ENCODE peak calls at places on chromosomes 4 and X, in eight cellular contexts. O is Panc1, C is cardiac fibroblast, R is DND-41, M is tibial nerve, Z is WERI-Rb-1, D is astrocyte, H is fibroblast of mammary gland. J is an unnamed sample.

GRCh38 chr4:111562811-111563210 is 582.4 kb upstream of the FAM241A start:
- DNase-seq in O (no peak), R (no peak), M (no peak), D (peak; percentile 24), H (peak; percentile 69), Z (no peak), C (peak; percentile 54), J (no peak)

GRCh38 chr4:1568855-1569460 is 115.2 kb downstream of the FAM53A start:
- DNase-seq in D (no peak), Z (no peak), C (no peak), O (no peak), H (no peak), R (no peak), M (no peak), J (no peak)

GRCh38 chr4:184423003-184423686 is 51.2 kb downstream of the IRF2 start:
- DNase-seq in M (no peak), R (no peak), Z (no peak), C (no peak), D (no peak), H (no peak), O (no peak), J (no peak)

GRCh38 chr4:123090886-123091285 is 168.5 kb upstream of the NUDT6 start:
- DNase-seq in M (no peak), R (no peak), O (no peak), D (no peak), H (no peak), C (no peak), Z (no peak), J (no peak)

GRCh38 chr4:73087871-73088270 is 18.4 kb upstream of the COX18 start:
- DNase-seq in D (no peak), O (no peak), M (no peak), R (no peak), H (no peak), Z (no peak), C (no peak), J (no peak)

GRCh38 chr4:170589597-170590191 is 499.9 kb upstream of the AADAT start:
- DNase-seq in M (no peak), O (peak; percentile 8), R (no peak), Z (peak; percentile 52), H (peak; percentile 58), D (peak; percentile 1), C (peak; percentile 20), J (peak; percentile 32)

GRCh38 chrX:124256209-124256608 is 76.3 kb upstream of the TEX13D start:
- DNase-seq in M (no peak), Z (no peak), R (no peak), D (peak; percentile 72), C (no peak), O (no peak), H (peak; percentile 91), J (peak; percentile 51)

GRCh38 chr4:121876976-121877773 is 6.9 kb upstream of the BBS7 start:
- DNase-seq in H (peak; percentile 8), C (no peak), Z (peak; percentile 79), O (no peak), D (no peak), R (no peak), M (no peak), J (no peak)

GRCh38 chr4:117085185-117085701 is at the start of gene TRAM1L1:
- DNase-seq in C (peak; percentile 30), Z (peak; percentile 95), M (no peak), R (peak; percentile 66), D (peak; percentile 59), H (peak; percentile 51), O (no peak), J (peak; percentile 42)

GRCh38 chrX:16462912-16463311 is 187.0 kb upstream of the S100G start:
- DNase-seq in H (peak; percentile 92), D (peak; percentile 74), M (no peak), R (no peak), O (no peak), Z (no peak), C (peak; percentile 46), J (peak; percentile 91)

GRCh38 chr4:105923507-105924238 is 28.4 kb downstream of the NPNT start:
- DNase-seq in D (peak; percentile 8), C (peak; percentile 3), H (peak; percentile 75), M (no peak), R (no peak), O (no peak), Z (no peak), J (no peak)

GRCh38 chr4:92251711-92252110 is 52.1 kb upstream of the GRID2 start:
- DNase-seq in H (no peak), R (no peak), M (no peak), D (no peak), O (no peak), Z (no peak), C (no peak), J (no peak)

GRCh38 chr4:96102541-96103018 is 262.7 kb downstream of the PDHA2 start:
- DNase-seq in R (no peak), O (no peak), M (no peak), C (peak; percentile 81), Z (no peak), D (peak; percentile 91), H (peak; percentile 63), J (peak; percentile 40)

GRCh38 chrX:112609631-112610030 is 70.1 kb downstream of the LHFPL1 start:
- DNase-seq in C (no peak), D (no peak), O (no peak), R (no peak), M (no peak), H (no peak), Z (no peak), J (no peak)

GRCh38 chrX:76850851-76851250 is 423.3 kb downstream of the MAGEE1 start:
- DNase-seq in D (no peak), R (no peak), Z (no peak), O (no peak), M (no peak), H (no peak), C (no peak), J (peak; percentile 2)

DNA sequence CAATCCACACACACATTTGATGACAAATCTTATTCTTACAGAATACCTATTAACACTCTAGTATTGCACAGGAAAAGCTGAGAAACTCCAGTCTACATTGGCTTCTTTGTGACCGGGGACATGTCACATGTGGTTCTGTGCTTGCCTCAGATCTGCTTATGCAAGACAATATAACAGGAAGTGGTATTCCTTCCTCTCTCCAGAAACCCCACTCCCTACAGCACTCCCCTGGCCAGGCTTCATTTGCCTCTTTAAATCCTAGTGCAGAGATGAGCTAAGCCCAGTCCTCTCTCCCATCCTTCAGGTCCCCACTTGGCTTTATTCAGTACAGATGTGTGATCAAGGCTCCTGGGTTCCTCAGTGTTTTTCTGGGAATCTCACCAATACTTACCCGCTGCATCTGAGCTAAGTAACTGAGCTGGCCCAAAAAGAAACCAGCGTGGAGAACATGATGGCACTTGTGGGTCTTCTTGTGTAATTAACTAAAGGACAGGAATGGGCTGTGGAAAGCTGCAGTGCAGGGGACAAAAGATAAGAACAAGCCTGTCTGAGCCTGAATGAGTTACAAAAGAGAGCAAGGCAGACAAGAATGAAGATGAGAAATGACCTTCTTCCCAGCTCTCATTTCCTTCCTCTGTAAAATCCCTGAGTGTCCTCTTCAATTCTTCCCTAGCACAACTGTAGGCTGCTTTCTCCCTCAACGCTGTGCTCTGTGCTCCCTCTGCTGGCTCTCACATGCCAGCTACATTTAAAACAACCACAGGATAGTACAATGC is 105.6 kb downstream of the HNRNPD start:
- DNase-seq in D (peak; percentile 23), C (peak; percentile 68), R (peak; percentile 56), H (peak; percentile 53), M (no peak), Z (peak; percentile 67), O (peak; percentile 35), J (peak; percentile 64)
- TF ChIP-seq CTCF in D (peak; percentile 79), C (peak; percentile 85), R (peak; percentile 85), H (peak; percentile 83), M (peak; percentile 76), Z (peak; percentile 86), O (peak; percentile 83), J (peak; percentile 87)

DNA sequence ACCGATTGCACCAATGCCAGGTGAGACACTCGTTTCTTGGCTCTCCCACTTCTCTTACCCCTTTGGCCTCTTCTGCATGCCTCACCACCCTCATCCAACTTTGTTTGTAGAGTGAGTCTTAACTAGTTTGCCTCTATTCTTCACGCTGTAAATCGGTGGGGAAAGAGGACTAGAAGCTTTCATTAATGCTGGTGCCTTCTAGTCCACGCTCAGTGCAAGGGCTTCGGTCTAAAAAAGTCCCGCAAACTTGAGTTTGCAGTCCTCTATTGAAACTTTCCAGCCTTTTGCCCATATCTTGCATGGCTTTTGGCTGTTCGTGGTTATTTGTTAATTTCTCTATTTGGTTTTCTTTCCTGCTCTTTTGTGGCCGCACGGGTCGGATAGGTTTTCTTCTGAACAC is 838 bp downstream of the DACH2 start:
- DNase-seq in D (no peak), C (no peak), H (no peak), Z (no peak), O (no peak), M (no peak), R (no peak), J (no peak)
- H3K4me3 ChIP-seq in D (peak overlapping the region; percentile 58), C (no peak overlapping the region), H (no peak overlapping the region), Z (no peak overlapping the region), O (peak overlapping the region; percentile 77), M (peak overlapping the region; percentile 54), R (no peak overlapping the region), J (no peak overlapping the region)

DNA sequence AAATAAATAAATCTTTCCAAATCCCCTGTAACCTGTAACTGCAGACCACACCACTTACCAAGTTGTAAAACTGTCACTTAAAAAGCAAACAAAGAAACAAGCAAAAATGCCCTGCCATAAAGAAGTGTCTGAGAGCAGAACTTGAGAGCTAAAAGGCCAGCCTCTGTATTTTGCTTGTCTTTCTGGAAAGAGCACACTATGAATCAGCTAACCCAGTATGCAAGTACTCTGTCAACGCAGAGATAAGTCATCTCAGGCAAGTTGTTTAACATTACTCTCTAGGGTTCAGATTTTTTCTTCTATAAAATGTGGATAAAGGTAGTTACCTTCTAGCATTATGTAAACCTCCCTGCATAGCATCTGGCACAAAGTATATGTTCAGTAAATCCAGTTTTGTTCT is 134.8 kb downstream of the HS3ST1 start:
- DNase-seq in C (peak; percentile 6), O (no peak), M (no peak), R (no peak), H (peak; percentile 4), D (peak; percentile 50), Z (no peak), J (peak; percentile 63)
- TF ChIP-seq CTCF in C (no peak), O (no peak), M (no peak), R (no peak), H (no peak), D (no peak), Z (no peak), J (no peak)

DNA sequence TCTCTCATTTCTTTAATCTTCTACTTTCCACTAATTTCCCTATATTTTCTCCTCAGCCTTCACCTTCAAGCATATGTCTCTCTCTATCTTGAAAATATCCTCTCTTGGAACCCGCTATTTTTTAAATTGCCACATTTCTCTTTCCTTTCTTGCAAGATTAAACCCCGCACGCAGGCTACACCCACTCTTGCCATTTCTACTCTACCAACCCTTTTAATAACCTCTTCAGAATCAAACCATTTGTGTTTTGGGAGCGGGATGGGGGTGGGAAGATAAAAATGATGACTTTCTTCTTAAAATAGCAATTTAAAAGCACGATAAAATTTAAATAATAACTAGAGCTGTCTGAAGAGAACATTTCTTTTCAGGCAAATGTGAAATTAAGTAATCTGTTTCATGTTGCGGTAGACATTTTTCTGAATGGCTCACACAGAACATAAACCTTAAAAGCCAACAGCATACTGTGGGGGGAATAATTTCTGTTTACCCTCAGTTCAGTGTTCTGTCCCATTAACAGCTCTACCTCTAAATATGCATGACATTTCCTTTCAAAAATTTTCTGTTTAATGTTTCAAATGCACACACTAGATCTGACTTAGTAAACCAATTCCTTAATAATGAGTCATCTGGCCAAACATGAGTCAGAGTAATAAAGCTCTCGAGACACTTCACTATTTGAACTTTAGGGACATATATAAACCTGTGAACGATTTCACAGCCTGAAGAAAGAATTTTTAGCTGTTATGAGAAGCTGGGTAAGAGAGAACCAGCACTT is 20.5 kb downstream of the ARSJ start:
- DNase-seq in D (peak; percentile 95), C (peak; percentile 96), Z (no peak), O (peak; percentile 97), H (peak; percentile 96), R (no peak), M (no peak), J (peak; percentile 90)
- H3K4me3 ChIP-seq in D (peak overlapping the region; percentile 11), C (no peak overlapping the region), Z (no peak overlapping the region), O (peak overlapping the region; percentile 38), H (peak overlapping the region; percentile 7), R (no peak overlapping the region), M (peak overlapping the region; percentile 15), J (peak overlapping the region; percentile 15)

GRCh38 chrX:41137589-41137988 is 52.3 kb downstream of the USP9X start:
- DNase-seq in M (no peak), O (no peak), D (no peak), C (no peak), H (peak; percentile 36), R (no peak), Z (no peak), J (peak; percentile 20)
- TF ChIP-seq CTCF in M (peak; percentile 16), O (peak; percentile 23), D (peak; percentile 20), C (peak; percentile 35), H (peak; percentile 66), R (peak; percentile 38), Z (no peak), J (peak; percentile 66)